ENCODE peak calls at places on chromosomes 1 and 21, in five cellular contexts. One of them, this sample, is unnamed.

GRCh38 chr21:46217511-46218196 is 10.9 kb downstream of the LSS start:
- DNase-seq in IMR-90: no peak
- DNase-seq in uterus: no peak
- DNase-seq in K562: no peak
- DNase-seq in Peyer's patch: no peak
- DNase-seq in this sample: no peak

GRCh38 chr1:243968413-243968812 is 82.7 kb upstream of the ZBTB18 start:
- DNase-seq in Peyer's patch: no peak
- DNase-seq in uterus: no peak
- DNase-seq in IMR-90: peak; percentile 32
- DNase-seq in K562: no peak
- DNase-seq in this sample: no peak

GRCh38 chr21:16583567-16583966 is 853.8 kb downstream of the USP25 start:
- DNase-seq in IMR-90: no peak
- DNase-seq in K562: no peak
- DNase-seq in Peyer's patch: no peak
- DNase-seq in uterus: no peak
- DNase-seq in this sample: no peak

GRCh38 chr21:35430260-35430659 is 381.2 kb upstream of the RUNX1 start:
- DNase-seq in IMR-90: no peak
- DNase-seq in uterus: no peak
- DNase-seq in K562: no peak
- DNase-seq in Peyer's patch: no peak
- DNase-seq in this sample: no peak

GRCh38 chr1:112759228-112759627 is 44.1 kb upstream of the PPM1J start:
- DNase-seq in IMR-90: no peak
- DNase-seq in uterus: no peak
- DNase-seq in K562: no peak
- DNase-seq in Peyer's patch: no peak
- DNase-seq in this sample: no peak

GRCh38 chr1:174874337-174875053 is 125.3 kb upstream of the CACYBP start:
- DNase-seq in K562: no peak
- DNase-seq in Peyer's patch: peak; percentile 44
- DNase-seq in uterus: no peak
- DNase-seq in IMR-90: no peak
- DNase-seq in this sample: no peak

GRCh38 chr1:50349242-50349565 is 74.0 kb downstream of the DMRTA2 start:
- DNase-seq in K562: no peak
- DNase-seq in uterus: no peak
- DNase-seq in Peyer's patch: no peak
- DNase-seq in IMR-90: no peak
- DNase-seq in this sample: no peak

GRCh38 chr1:43881415-43881814 is 52.2 kb upstream of the ARTN start:
- DNase-seq in IMR-90: no peak
- DNase-seq in K562: no peak
- DNase-seq in Peyer's patch: no peak
- DNase-seq in uterus: no peak
- DNase-seq in this sample: no peak

GRCh38 chr1:72557446-72558049 is 275.2 kb upstream of the NEGR1 start:
- DNase-seq in Peyer's patch: no peak
- DNase-seq in IMR-90: peak; percentile 2
- DNase-seq in uterus: no peak
- DNase-seq in K562: no peak
- DNase-seq in this sample: no peak

GRCh38 chr1:39272791-39273071 is 68.2 kb downstream of the MACF1 start:
- DNase-seq in Peyer's patch: no peak
- DNase-seq in K562: no peak
- DNase-seq in IMR-90: no peak
- DNase-seq in uterus: no peak
- DNase-seq in this sample: no peak

GRCh38 chr1:70143052-70143659 is 62.2 kb downstream of the LRRC40 start:
- DNase-seq in uterus: no peak
- DNase-seq in IMR-90: peak; percentile 75
- DNase-seq in K562: no peak
- DNase-seq in Peyer's patch: no peak
- DNase-seq in this sample: no peak

GRCh38 chr1:180384606-180385005 is 117.8 kb downstream of the ACBD6 start:
- DNase-seq in Peyer's patch: no peak
- DNase-seq in uterus: no peak
- DNase-seq in IMR-90: no peak
- DNase-seq in K562: no peak
- DNase-seq in this sample: no peak

GRCh38 chr1:9792156-9793042 is 31.4 kb downstream of the CLSTN1 start:
- DNase-seq in uterus: no peak
- DNase-seq in IMR-90: peak; percentile 36
- DNase-seq in K562: no peak
- DNase-seq in Peyer's patch: no peak
- DNase-seq in this sample: no peak

GRCh38 chr1:246151796-246152434 is 355.2 kb downstream of the SMYD3 start:
- DNase-seq in uterus: no peak
- DNase-seq in IMR-90: peak; percentile 9
- DNase-seq in Peyer's patch: no peak
- DNase-seq in K562: peak; percentile 71
- DNase-seq in this sample: no peak

GRCh38 chr1:236947794-236948193 is 56.4 kb downstream of the MT1HL1 start:
- DNase-seq in IMR-90: no peak
- DNase-seq in Peyer's patch: no peak
- DNase-seq in uterus: no peak
- DNase-seq in K562: no peak
- DNase-seq in this sample: no peak

GRCh38 chr1:966135-966602 is at the start of gene PLEKHN1:
- DNase-seq in IMR-90: peak; percentile 45
- DNase-seq in uterus: no peak
- DNase-seq in Peyer's patch: peak; percentile 38
- DNase-seq in K562: peak; percentile 74
- DNase-seq in this sample: no peak

GRCh38 chr1:222413436-222413835 is 134.5 kb downstream of the HHIPL2 start:
- DNase-seq in K562: no peak
- DNase-seq in uterus: no peak
- DNase-seq in Peyer's patch: no peak
- DNase-seq in IMR-90: peak; percentile 53
- DNase-seq in this sample: no peak

GRCh38 chr21:41956926-41957729 is 3.3 kb upstream of the C2CD2 start:
- DNase-seq in uterus: no peak
- DNase-seq in Peyer's patch: no peak
- DNase-seq in K562: peak; percentile 75
- DNase-seq in IMR-90: peak; percentile 93
- DNase-seq in this sample: peak; percentile 54

GRCh38 chr1:232995189-232995588 is 44.8 kb downstream of the NTPCR start:
- DNase-seq in K562: no peak
- DNase-seq in IMR-90: no peak
- DNase-seq in uterus: no peak
- DNase-seq in Peyer's patch: no peak
- DNase-seq in this sample: no peak

GRCh38 chr1:61692155-61692783 is 32.7 kb downstream of the TM2D1 start:
- DNase-seq in IMR-90: peak; percentile 73
- DNase-seq in K562: no peak
- DNase-seq in uterus: no peak
- DNase-seq in Peyer's patch: no peak
- DNase-seq in this sample: no peak

GRCh38 chr1:119611701-119612113 is 36.4 kb downstream of the ZNF697 start:
- DNase-seq in K562: peak; percentile 73
- DNase-seq in uterus: peak; percentile 51
- DNase-seq in Peyer's patch: peak; percentile 43
- DNase-seq in IMR-90: no peak
- DNase-seq in this sample: peak; percentile 87

GRCh38 chr1:182387566-182387965 is 4.0 kb downstream of the GLUL start:
- DNase-seq in K562: no peak
- DNase-seq in IMR-90: no peak
- DNase-seq in uterus: no peak
- DNase-seq in Peyer's patch: no peak
- DNase-seq in this sample: no peak

GRCh38 chr1:182384387-182384960 is 7.1 kb downstream of the GLUL start:
- DNase-seq in IMR-90: no peak
- DNase-seq in K562: no peak
- DNase-seq in uterus: no peak
- DNase-seq in Peyer's patch: no peak
- DNase-seq in this sample: no peak

GRCh38 chr1:182386980-182387379 is 4.6 kb downstream of the GLUL start:
- DNase-seq in IMR-90: no peak
- DNase-seq in K562: no peak
- DNase-seq in uterus: no peak
- DNase-seq in Peyer's patch: no peak
- DNase-seq in this sample: no peak

GRCh38 chr1:182383934-182384333 is 7.7 kb downstream of the GLUL start:
- DNase-seq in uterus: no peak
- DNase-seq in K562: no peak
- DNase-seq in Peyer's patch: no peak
- DNase-seq in IMR-90: no peak
- DNase-seq in this sample: no peak

GRCh38 chr1:182385885-182386853 is 5.4 kb downstream of the GLUL start:
- DNase-seq in uterus: no peak
- DNase-seq in IMR-90: no peak
- DNase-seq in Peyer's patch: no peak
- DNase-seq in K562: no peak
- DNase-seq in this sample: no peak
- TF ChIP-seq POLR2A in uterus: no peak
- TF ChIP-seq POLR2A in IMR-90: no peak
- TF ChIP-seq POLR2A in Peyer's patch: no peak
- TF ChIP-seq POLR2A in K562: no peak
- TF ChIP-seq POLR2A in this sample: peak; percentile 26

DNA sequence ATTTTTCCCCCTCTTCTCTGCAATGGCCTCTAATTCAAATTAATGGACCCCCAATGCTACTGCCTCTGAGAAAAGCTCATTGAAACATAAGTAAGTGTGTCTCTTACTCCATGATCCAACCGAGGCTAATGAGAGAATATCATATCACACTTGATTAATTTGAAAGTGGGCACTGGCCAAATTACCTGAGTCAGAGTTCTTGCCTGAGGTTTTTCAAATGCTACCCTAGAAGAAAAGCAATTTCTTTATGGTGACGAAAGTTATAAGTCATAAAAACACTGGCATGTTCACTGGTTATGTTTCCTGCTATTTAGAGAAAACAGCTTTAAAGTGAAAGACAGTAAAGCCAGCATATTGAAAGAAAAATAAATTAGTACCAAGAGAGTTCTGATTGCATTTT is 368.8 kb upstream of the TMPRSS15 start:
- DNase-seq in K562: no peak
- DNase-seq in uterus: no peak
- DNase-seq in Peyer's patch: no peak
- DNase-seq in IMR-90: no peak
- DNase-seq in this sample: no peak
- H3K9me3 ChIP-seq in K562: no peaks in the 10 kb centered on the region
- H3K9me3 ChIP-seq in uterus: no peaks in the 10 kb centered on the region
- H3K9me3 ChIP-seq in Peyer's patch: no peaks in the 10 kb centered on the region
- H3K9me3 ChIP-seq in IMR-90: peaks cover 3% of the 10 kb centered on the region
- H3K9me3 ChIP-seq in this sample: no peaks in the 10 kb centered on the region

DNA sequence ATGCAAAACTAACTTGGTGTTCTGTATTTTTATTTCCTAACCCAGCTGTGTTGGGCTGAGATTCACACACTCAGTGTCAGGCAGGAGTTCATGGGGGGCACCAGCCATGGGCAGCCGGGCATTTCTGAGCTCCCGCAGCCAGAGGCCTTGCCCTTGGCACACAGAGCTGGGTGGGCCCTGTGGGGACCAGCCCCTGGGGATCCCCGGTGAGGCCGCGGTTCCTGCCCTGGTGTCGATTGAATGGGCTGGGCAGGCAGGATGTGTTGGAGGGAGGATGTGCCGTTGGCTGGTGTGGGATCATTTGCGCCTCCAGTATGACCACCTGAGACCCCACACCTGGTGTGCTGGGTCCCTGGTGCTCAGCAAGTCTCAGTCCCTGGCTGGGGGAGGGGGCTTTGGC is 91.0 kb downstream of the PRDM16 start:
- DNase-seq in IMR-90: no peak
- DNase-seq in K562: no peak
- DNase-seq in uterus: no peak
- DNase-seq in Peyer's patch: no peak
- DNase-seq in this sample: no peak
- H3K27ac ChIP-seq in IMR-90: no peak overlapping the region
- H3K27ac ChIP-seq in K562: no peak overlapping the region
- H3K27ac ChIP-seq in uterus: no peak overlapping the region
- H3K27ac ChIP-seq in Peyer's patch: no peak overlapping the region
- H3K27ac ChIP-seq in this sample: no peak overlapping the region

GRCh38 chr1:205852969-205853368 is 3.0 kb upstream of the PM20D1 start:
- DNase-seq in IMR-90: no peak
- DNase-seq in uterus: no peak
- DNase-seq in K562: no peak
- DNase-seq in Peyer's patch: no peak
- DNase-seq in this sample: no peak

GRCh38 chr1:205851993-205852392 is 2.1 kb upstream of the PM20D1 start:
- DNase-seq in IMR-90: no peak
- DNase-seq in uterus: no peak
- DNase-seq in Peyer's patch: no peak
- DNase-seq in K562: no peak
- DNase-seq in this sample: no peak

DNA sequence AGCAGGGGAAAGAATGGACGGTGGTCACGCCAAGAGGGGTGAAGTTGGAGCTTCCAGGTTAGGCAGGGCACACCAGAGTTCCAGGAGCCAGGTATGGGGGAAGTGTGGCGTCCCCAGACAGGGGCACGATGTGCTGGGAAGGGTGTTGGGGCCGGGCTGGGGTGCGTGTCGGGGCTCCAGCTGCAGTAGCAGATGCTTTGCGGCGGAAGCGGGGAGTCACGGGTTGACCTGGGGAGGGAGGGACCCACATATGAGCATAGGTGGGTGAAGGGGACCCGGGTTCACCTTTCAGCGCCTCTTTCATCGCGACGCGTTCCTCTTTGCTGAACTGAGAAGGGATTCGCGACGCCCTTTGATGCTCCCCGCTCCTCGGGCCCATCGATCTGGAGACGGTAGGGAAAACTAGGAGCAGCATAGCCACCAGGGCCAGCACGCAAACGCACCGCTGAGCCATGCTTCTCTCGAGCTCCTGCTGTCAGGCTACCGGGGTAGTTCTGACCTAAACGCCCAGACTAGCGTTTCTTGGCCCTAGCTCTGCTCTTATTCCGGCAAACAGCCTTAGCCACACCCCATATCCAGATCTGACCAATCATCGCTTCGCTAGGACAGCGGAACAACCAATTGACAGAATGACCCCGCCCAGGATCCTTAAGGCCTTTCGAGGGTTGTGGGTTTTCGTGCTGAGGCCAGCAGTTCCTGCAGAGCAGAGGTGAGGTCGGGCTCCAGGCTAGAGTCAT is at the start of gene PM20D1:
- DNase-seq in IMR-90: peak; percentile 69
- DNase-seq in K562: peak; percentile 91
- DNase-seq in Peyer's patch: peak; percentile 93
- DNase-seq in uterus: peak; percentile 81
- DNase-seq in this sample: peak; percentile 75
- TF ChIP-seq POLR2A in IMR-90: no peak
- TF ChIP-seq POLR2A in K562: no peak
- TF ChIP-seq POLR2A in Peyer's patch: no peak
- TF ChIP-seq POLR2A in uterus: no peak
- TF ChIP-seq POLR2A in this sample: peak; percentile 37

GRCh38 chr1:4121293-4121684 is 221.2 kb upstream of the C1orf174 start:
- DNase-seq in Peyer's patch: no peak
- DNase-seq in K562: no peak
- DNase-seq in uterus: no peak
- DNase-seq in IMR-90: no peak
- DNase-seq in this sample: no peak
- H3K9me3 ChIP-seq in Peyer's patch: no peaks in the 10 kb centered on the region
- H3K9me3 ChIP-seq in K562: no peaks in the 10 kb centered on the region
- H3K9me3 ChIP-seq in uterus: no peaks in the 10 kb centered on the region
- H3K9me3 ChIP-seq in IMR-90: peaks cover 62% of the 10 kb centered on the region
- H3K9me3 ChIP-seq in this sample: no peaks in the 10 kb centered on the region